ENCODE peak calls at places on chromosome 6, in four cellular contexts. D, L, S and U are unnamed samples.

GRCh38 chr6:111854683-111855082 is 18.6 kb downstream of the FYN start:
- DNase-seq in D (no peak), L (no peak), S (no peak), U (no peak)

GRCh38 chr6:101543796-101544195 is 150.3 kb downstream of the GRIK2 start:
- DNase-seq in D (no peak), L (no peak), S (no peak), U (no peak)

GRCh38 chr6:72580281-72580940 is 41.5 kb upstream of the KCNQ5 start:
- DNase-seq in D (no peak), L (peak; percentile 9), S (peak; percentile 88), U (no peak)

GRCh38 chr6:170155464-170156196 is 135.2 kb downstream of the DLL1 start:
- DNase-seq in D (no peak), L (no peak), S (no peak), U (no peak)

GRCh38 chr6:4017847-4018193 is 61.1 kb downstream of the FAM217A start:
- DNase-seq in D (no peak), L (peak; percentile 51), S (peak; percentile 51), U (no peak)

GRCh38 chr6:52307900-52308372 is 23.4 kb upstream of the MCM3 start:
- DNase-seq in D (no peak), L (no peak), S (no peak), U (no peak)

GRCh38 chr6:75403563-75403962 is 90.0 kb downstream of the FILIP1 start:
- DNase-seq in D (no peak), L (no peak), S (no peak), U (no peak)

GRCh38 chr6:12545837-12546658 is 170.5 kb upstream of the PHACTR1 start:
- DNase-seq in D (no peak), L (no peak), S (no peak), U (no peak)

GRCh38 chr6:20770776-20771175 is 236.5 kb downstream of the CDKAL1 start:
- DNase-seq in D (no peak), L (no peak), S (peak; percentile 9), U (no peak)

GRCh38 chr6:11744753-11745152 is 33.9 kb downstream of the ADTRP start:
- DNase-seq in D (no peak), L (no peak), S (no peak), U (no peak)

GRCh38 chr6:156416392-156416791 is 360.8 kb upstream of the ARID1B start:
- DNase-seq in D (no peak), L (no peak), S (no peak), U (no peak)

DNA sequence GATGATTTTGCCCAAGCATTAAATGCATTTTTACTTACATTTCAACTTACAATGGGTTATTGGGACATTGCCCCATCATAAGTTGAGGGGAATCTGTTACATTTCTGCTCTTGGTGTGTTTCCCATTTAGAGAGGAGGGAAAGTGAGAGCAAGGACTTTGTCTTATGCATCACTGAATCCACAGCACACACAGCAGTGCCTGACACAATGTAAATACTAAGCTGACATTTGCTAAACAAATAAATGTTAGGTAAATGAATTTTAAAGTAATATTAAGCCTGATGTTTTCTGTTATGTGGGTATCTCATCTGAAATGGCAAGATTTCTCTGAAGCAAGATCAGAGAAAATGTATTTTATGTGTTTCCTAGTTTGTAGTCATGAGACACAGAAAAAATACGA is 143.6 kb upstream of the STXBP5 start:
- DNase-seq in D (no peak), L (peak; percentile 72), S (no peak), U (no peak)
- TF ChIP-seq TAF1 in D (no peak), L (no peak), S (no peak), U (no peak)

GRCh38 chr6:18289283-18289682 is 25.0 kb upstream of the DEK start:
- DNase-seq in D (no peak), L (no peak), S (no peak), U (no peak)
- TF ChIP-seq POLR2A in D (no peak), L (no peak), S (no peak), U (no peak)

GRCh38 chr6:90468080-90468479 is 118.8 kb downstream of the MAP3K7 start:
- DNase-seq in D (no peak), L (no peak), S (peak; percentile 80), U (no peak)

GRCh38 chr6:90469906-90470305 is 117.0 kb downstream of the MAP3K7 start:
- DNase-seq in D (no peak), L (no peak), S (no peak), U (no peak)

GRCh38 chr6:90471297-90471696 is 115.6 kb downstream of the MAP3K7 start:
- DNase-seq in D (no peak), L (no peak), S (no peak), U (no peak)

GRCh38 chr6:90467546-90467945 is 119.3 kb downstream of the MAP3K7 start:
- DNase-seq in D (no peak), L (no peak), S (no peak), U (no peak)

GRCh38 chr6:90468859-90469258 is 118.0 kb downstream of the MAP3K7 start:
- DNase-seq in D (no peak), L (no peak), S (no peak), U (no peak)
- TF ChIP-seq TAF1 in D (no peak), L (no peak), S (no peak), U (no peak)

GRCh38 chr6:2743280-2744205 is 7.2 kb downstream of the MYLK4 start:
- DNase-seq in D (no peak), L (no peak), S (no peak), U (no peak)

GRCh38 chr6:2745246-2745645 is 5.5 kb downstream of the MYLK4 start:
- DNase-seq in D (no peak), L (no peak), S (no peak), U (no peak)

GRCh38 chr6:2746557-2747061 is 4.1 kb downstream of the MYLK4 start:
- DNase-seq in D (no peak), L (no peak), S (no peak), U (no peak)

GRCh38 chr6:2744778-2745177 is 5.9 kb downstream of the MYLK4 start:
- DNase-seq in D (no peak), L (no peak), S (no peak), U (no peak)

GRCh38 chr6:2744206-2744771 is 6.4 kb downstream of the MYLK4 start:
- DNase-seq in D (no peak), L (no peak), S (no peak), U (no peak)
- TF ChIP-seq POLR2A in D (no peak), L (no peak), S (no peak), U (no peak)

DNA sequence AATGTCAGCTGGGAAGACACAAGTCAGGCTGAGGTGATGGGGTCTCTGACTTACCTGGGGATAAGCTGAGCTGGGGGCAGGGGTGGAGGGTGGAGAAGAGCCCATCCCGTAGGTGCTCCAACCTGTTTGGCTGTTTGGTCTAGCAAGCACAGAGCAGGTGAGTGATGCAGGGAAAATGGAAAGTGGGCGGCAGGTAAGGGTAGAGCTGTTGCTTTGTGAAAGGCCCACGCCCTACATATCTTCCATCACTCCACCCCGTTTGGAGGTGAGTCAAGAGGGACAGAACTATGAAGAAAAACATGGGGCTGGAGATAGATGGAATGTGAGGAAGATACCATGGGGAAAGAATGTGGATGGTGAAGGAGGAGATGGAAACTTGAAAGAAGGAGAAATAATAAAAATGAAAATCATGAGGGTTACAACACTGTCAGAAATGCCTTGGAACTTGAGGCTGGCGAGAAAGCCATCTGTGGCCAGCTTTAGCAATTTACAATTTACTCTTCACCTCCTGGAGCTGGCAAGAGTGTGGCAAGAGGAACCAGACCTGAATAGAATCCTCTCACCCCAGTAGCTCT is 1.3 kb downstream of the LY6G6C start:
- DNase-seq in D (no peak), L (no peak), S (no peak), U (no peak)
- TF ChIP-seq TAF1 in D (no peak), L (no peak), S (no peak), U (no peak)